ENCODE peak calls at places on chromosomes 3 and 15, in six cellular contexts. U, M, K, N, J and C are unnamed samples.

GRCh38 chr3:52406231-52406661 is 38.7 kb downstream of the SEMA3G start:
- DNase-seq in J (no peak), U (no peak), N (no peak), M (no peak), K (no peak), C (no peak)

GRCh38 chr3:128488995-128489859 is 3.8 kb downstream of the GATA2 start:
- DNase-seq in U (no peak), M (no peak), N (no peak), K (no peak), J (peak; percentile 80), C (no peak)

GRCh38 chr3:150078983-150079739 is 108.5 kb upstream of the PFN2 start:
- DNase-seq in U (no peak), K (no peak), N (no peak), J (peak; percentile 98), M (no peak), C (no peak)

GRCh38 chr3:46186856-46187700 is 21.0 kb downstream of the CCR1 start:
- DNase-seq in N (no peak), U (no peak), M (no peak), J (no peak), K (peak; percentile 67), C (no peak)

GRCh38 chr3:158420654-158421396 is 150.2 kb upstream of the MLF1 start:
- DNase-seq in N (no peak), U (no peak), K (peak; percentile 4), M (no peak), J (peak; percentile 42), C (no peak)

GRCh38 chr15:74317820-74318375 is 49.5 kb downstream of the CYP11A1 start:
- DNase-seq in U (no peak), M (no peak), K (no peak), J (peak; percentile 86), N (peak; percentile 13), C (no peak)

GRCh38 chr15:31326729-31327673 is at the start of gene KLF13:
- DNase-seq in N (no peak), J (peak; percentile 53), U (no peak), M (no peak), K (no peak), C (peak; percentile 66)

GRCh38 chr3:111321786-111322185 is 220.2 kb upstream of the CD96 start:
- DNase-seq in M (no peak), U (no peak), K (no peak), J (peak; percentile 63), N (peak; percentile 43), C (no peak)

GRCh38 chr3:15299036-15299435 is 33.4 kb downstream of the SH3BP5 start:
- DNase-seq in U (no peak), M (no peak), K (no peak), N (no peak), J (no peak), C (no peak)

GRCh38 chr3:194272861-194273266 is 78.3 kb downstream of the CPN2 start:
- DNase-seq in U (no peak), K (no peak), N (peak; percentile 51), M (no peak), J (no peak), C (no peak)

GRCh38 chr3:149463921-149464320 is 10.6 kb upstream of the TM4SF4 start:
- DNase-seq in N (no peak), K (no peak), M (no peak), U (no peak), J (no peak), C (no peak)

GRCh38 chr3:9430733-9431132 is 33.3 kb downstream of the SETD5 start:
- DNase-seq in N (no peak), K (no peak), J (no peak), U (no peak), M (no peak), C (no peak)